ENCODE peak calls at places on chromosomes 2 and 18, in five cellular contexts. One of them, this sample, is unnamed.
A peak's percentile ranks its signal among the peaks of the same experiment; 100 is the strongest.

GRCh38 chr2:39119732-39120520 is 925 bp downstream of the SOS1 start:
- DNase-seq in AG09319: no peak
- DNase-seq in brain microvascular endothelial cell: no peak
- DNase-seq in CD8-positive, alpha-beta memory T cell: peak; percentile 64
- DNase-seq in HFFc6: peak; percentile 54
- DNase-seq in this sample: peak; percentile 64

GRCh38 chr2:170235860-170236638 is 58.1 kb downstream of the MYO3B start:
- DNase-seq in AG09319: no peak
- DNase-seq in brain microvascular endothelial cell: peak; percentile 56
- DNase-seq in CD8-positive, alpha-beta memory T cell: no peak
- DNase-seq in HFFc6: peak; percentile 43
- DNase-seq in this sample: peak; percentile 54

GRCh38 chr2:3805120-3805519 is 101.7 kb downstream of the DCDC2C start:
- DNase-seq in AG09319: no peak
- DNase-seq in brain microvascular endothelial cell: peak; percentile 12
- DNase-seq in CD8-positive, alpha-beta memory T cell: no peak
- DNase-seq in HFFc6: no peak
- DNase-seq in this sample: peak; percentile 9

GRCh38 chr2:39483530-39483929 is 46.4 kb upstream of the MAP4K3 start:
- DNase-seq in AG09319: no peak
- DNase-seq in brain microvascular endothelial cell: no peak
- DNase-seq in CD8-positive, alpha-beta memory T cell: no peak
- DNase-seq in HFFc6: no peak
- DNase-seq in this sample: peak; percentile 50

GRCh38 chr2:149894760-149895159 is 307.2 kb upstream of the MMADHC start:
- DNase-seq in AG09319: no peak
- DNase-seq in brain microvascular endothelial cell: no peak
- DNase-seq in CD8-positive, alpha-beta memory T cell: no peak
- DNase-seq in HFFc6: no peak
- DNase-seq in this sample: no peak

GRCh38 chr2:138829326-138829725 is 49.1 kb upstream of the NXPH2 start:
- DNase-seq in AG09319: no peak
- DNase-seq in brain microvascular endothelial cell: peak; percentile 17
- DNase-seq in CD8-positive, alpha-beta memory T cell: no peak
- DNase-seq in HFFc6: no peak
- DNase-seq in this sample: peak; percentile 14

GRCh38 chr2:225275443-225275842 is 124.1 kb upstream of the NYAP2 start:
- DNase-seq in AG09319: no peak
- DNase-seq in brain microvascular endothelial cell: no peak
- DNase-seq in CD8-positive, alpha-beta memory T cell: no peak
- DNase-seq in HFFc6: no peak
- DNase-seq in this sample: no peak

GRCh38 chr2:232528746-232529445 is 2.9 kb downstream of the CHRND start:
- DNase-seq in AG09319: no peak
- DNase-seq in brain microvascular endothelial cell: no peak
- DNase-seq in CD8-positive, alpha-beta memory T cell: no peak
- DNase-seq in HFFc6: no peak
- DNase-seq in this sample: no peak

GRCh38 chr2:197307236-197307932 is 3.2 kb downstream of the ANKRD44 start:
- DNase-seq in AG09319: no peak
- DNase-seq in brain microvascular endothelial cell: no peak
- DNase-seq in CD8-positive, alpha-beta memory T cell: no peak
- DNase-seq in HFFc6: no peak
- DNase-seq in this sample: no peak

GRCh38 chr18:63405986-63406385 is 16.3 kb downstream of the VPS4B start:
- DNase-seq in AG09319: no peak
- DNase-seq in brain microvascular endothelial cell: no peak
- DNase-seq in CD8-positive, alpha-beta memory T cell: no peak
- DNase-seq in HFFc6: no peak
- DNase-seq in this sample: no peak

GRCh38 chr2:191927319-191927867 is 80.5 kb upstream of the CAVIN2 start:
- DNase-seq in AG09319: peak; percentile 51
- DNase-seq in brain microvascular endothelial cell: peak; percentile 92
- DNase-seq in CD8-positive, alpha-beta memory T cell: no peak
- DNase-seq in HFFc6: peak; percentile 34
- DNase-seq in this sample: peak; percentile 100

GRCh38 chr2:229344151-229344551 is 73.1 kb upstream of the PID1 start:
- DNase-seq in AG09319: no peak
- DNase-seq in brain microvascular endothelial cell: peak; percentile 13
- DNase-seq in CD8-positive, alpha-beta memory T cell: no peak
- DNase-seq in HFFc6: peak; percentile 81
- DNase-seq in this sample: peak; percentile 36

GRCh38 chr2:174878537-174879147 is 114.4 kb upstream of the CHRNA1 start:
- DNase-seq in AG09319: no peak
- DNase-seq in brain microvascular endothelial cell: peak; percentile 22
- DNase-seq in CD8-positive, alpha-beta memory T cell: no peak
- DNase-seq in HFFc6: peak; percentile 19
- DNase-seq in this sample: peak; percentile 13

GRCh38 chr2:45450633-45451032 is 160.4 kb downstream of the SRBD1 start:
- DNase-seq in AG09319: no peak
- DNase-seq in brain microvascular endothelial cell: no peak
- DNase-seq in CD8-positive, alpha-beta memory T cell: no peak
- DNase-seq in HFFc6: no peak
- DNase-seq in this sample: no peak

GRCh38 chr2:101114815-101115214 is 36.4 kb downstream of the TBC1D8 start:
- DNase-seq in AG09319: no peak
- DNase-seq in brain microvascular endothelial cell: no peak
- DNase-seq in CD8-positive, alpha-beta memory T cell: no peak
- DNase-seq in HFFc6: no peak
- DNase-seq in this sample: no peak

GRCh38 chr2:33340265-33340664 is 136.2 kb upstream of the RASGRP3 start:
- DNase-seq in AG09319: no peak
- DNase-seq in brain microvascular endothelial cell: peak; percentile 53
- DNase-seq in CD8-positive, alpha-beta memory T cell: no peak
- DNase-seq in HFFc6: no peak
- DNase-seq in this sample: no peak

GRCh38 chr2:190540048-190540447 is 5.5 kb upstream of the NEMP2 start:
- DNase-seq in AG09319: no peak
- DNase-seq in brain microvascular endothelial cell: no peak
- DNase-seq in CD8-positive, alpha-beta memory T cell: no peak
- DNase-seq in HFFc6: no peak
- DNase-seq in this sample: no peak

GRCh38 chr2:120779781-120780283 is 44.2 kb downstream of the GLI2 start:
- DNase-seq in AG09319: no peak
- DNase-seq in brain microvascular endothelial cell: peak; percentile 86
- DNase-seq in CD8-positive, alpha-beta memory T cell: no peak
- DNase-seq in HFFc6: peak; percentile 90
- DNase-seq in this sample: peak; percentile 18